ENCODE peak calls at places on chromosome 18, in nine cellular contexts. B, Y, F, P, Z, S, U, D and J are unnamed samples.

GRCh38 chr18:49865401-49865800 is 52.1 kb upstream of the ACAA2 start:
- DNase-seq in P (no peak), D (no peak), Y (peak), U (no peak), Z (no peak), B (peak), F (peak), S (no peak), J (no peak)

GRCh38 chr18:26911840-26912239 is 46.3 kb upstream of the AQP4 start:
- DNase-seq in Z (no peak), F (no peak), P (no peak), Y (no peak), B (no peak), U (no peak), S (no peak), D (no peak), J (no peak)

GRCh38 chr18:58813090-58813489 is 51.6 kb upstream of the ZNF532 start:
- DNase-seq in B (no peak), U (no peak), P (no peak), D (no peak), Z (no peak), Y (no peak), F (no peak), S (no peak), J (no peak)

GRCh38 chr18:36572135-36572856 is 256.5 kb downstream of the TPGS2 start:
- DNase-seq in Y (peak), S (no peak), Z (peak), U (peak), D (no peak), F (peak), P (peak), B (peak), J (peak)

GRCh38 chr18:78893396-78894305 is 86.0 kb upstream of the SALL3 start:
- DNase-seq in Z (no peak), F (no peak), D (no peak), U (no peak), B (no peak), Y (no peak), P (no peak), S (no peak), J (no peak)

GRCh38 chr18:77705301-77705700 is 455.7 kb downstream of the GALR1 start:
- DNase-seq in U (no peak), Y (no peak), Z (no peak), D (no peak), P (no peak), F (no peak), B (no peak), S (no peak), J (no peak)

GRCh38 chr18:49486617-49486958 is 446 bp downstream of the C18orf32 start:
- DNase-seq in D (no peak), B (no peak), Y (no peak), Z (no peak), F (no peak), U (no peak), S (no peak), P (no peak), J (no peak)

GRCh38 chr18:66607632-66608031 is 3.7 kb upstream of the CDH19 start:
- DNase-seq in D (no peak), U (no peak), B (no peak), P (no peak), F (no peak), Y (no peak), S (no peak), Z (no peak), J (no peak)

GRCh38 chr18:34787931-34788532 is 77.9 kb downstream of the DTNA start:
- DNase-seq in P (peak), D (peak), Y (peak), B (peak), Z (peak), F (peak), U (peak), S (no peak), J (no peak)

GRCh38 chr18:41069166-41069565 is 885.9 kb upstream of the PIK3C3 start:
- DNase-seq in F (no peak), S (no peak), P (no peak), D (no peak), Z (no peak), B (no peak), Y (no peak), U (no peak), J (no peak)

GRCh38 chr18:79750980-79751571 is 46.7 kb upstream of the KCNG2 start:
- DNase-seq in P (no peak), D (no peak), F (peak), S (no peak), B (peak), Y (no peak), U (no peak), Z (no peak), J (no peak)

GRCh38 chr18:69518989-69519388 is 118.3 kb downstream of the DOK6 start:
- DNase-seq in B (no peak), F (no peak), U (no peak), D (no peak), Y (no peak), P (no peak), S (no peak), Z (peak), J (no peak)

GRCh38 chr18:80229766-80230745 is 17.3 kb downstream of the PARD6G start:
- DNase-seq in Y (no peak), S (no peak), P (no peak), B (no peak), D (no peak), Z (no peak), F (no peak), U (no peak), J (no peak)

GRCh38 chr18:8779251-8779650 is 73.9 kb downstream of the MTCL1 start:
- DNase-seq in B (peak), D (no peak), Y (peak), P (no peak), U (no peak), F (no peak), Z (no peak), S (no peak), J (no peak)

GRCh38 chr18:55586841-55587240 is 1.2 kb downstream of the TCF4 start:
- DNase-seq in Y (no peak), D (no peak), U (no peak), B (no peak), S (no peak), Z (peak), P (no peak), F (no peak), J (no peak)

GRCh38 chr18:64245461-64245860 is 96.6 kb upstream of the LINC00305 start:
- DNase-seq in S (no peak), U (no peak), D (peak), Z (no peak), Y (no peak), F (no peak), B (no peak), P (no peak), J (no peak)

GRCh38 chr18:59616501-59616900 is 80.7 kb downstream of the CCBE1 start:
- DNase-seq in F (no peak), B (no peak), U (no peak), P (no peak), D (no peak), S (no peak), Y (no peak), Z (no peak), J (no peak)

GRCh38 chr18:46299465-46300004 is 195.3 kb downstream of the HAUS1 start:
- DNase-seq in Y (no peak), Z (no peak), U (no peak), F (no peak), B (no peak), S (no peak), D (no peak), P (no peak), J (no peak)

GRCh38 chr18:52242711-52243110 is 97.3 kb upstream of the DCC start:
- DNase-seq in F (no peak), U (no peak), B (no peak), P (no peak), Y (no peak), D (no peak), S (no peak), Z (no peak), J (no peak)

GRCh38 chr18:68316636-68317035 is 398.3 kb downstream of the TMX3 start:
- DNase-seq in B (no peak), Y (no peak), U (no peak), P (no peak), S (no peak), F (no peak), Z (peak), D (no peak), J (no peak)

GRCh38 chr18:36628435-36629094 is 200.2 kb downstream of the TPGS2 start:
- DNase-seq in U (no peak), S (no peak), Y (no peak), P (no peak), Z (peak), B (no peak), D (no peak), F (no peak), J (no peak)

GRCh38 chr18:38368886-38369285 is 803.3 kb upstream of the CELF4 start:
- DNase-seq in Z (no peak), F (no peak), Y (no peak), P (no peak), D (no peak), U (no peak), B (no peak), S (no peak), J (no peak)

GRCh38 chr18:59957957-59958356 is 58.2 kb downstream of the PMAIP1 start:
- DNase-seq in D (peak), U (no peak), Y (peak), S (no peak), Z (peak), F (peak), P (peak), B (peak), J (peak)

GRCh38 chr18:7590800-7591560 is 23.9 kb downstream of the PTPRM start:
- DNase-seq in U (no peak), P (no peak), F (no peak), D (no peak), S (no peak), Z (peak), Y (no peak), B (no peak), J (no peak)

GRCh38 chr18:46624127-46624526 is 32.9 kb downstream of the LOXHD1 start:
- DNase-seq in P (no peak), B (no peak), F (no peak), D (no peak), U (no peak), Y (no peak), Z (no peak), S (no peak), J (no peak)

GRCh38 chr18:64103979-64104378 is 44.9 kb downstream of the LINC00305 start:
- DNase-seq in D (no peak), S (no peak), F (no peak), Z (no peak), Y (no peak), U (no peak), P (no peak), B (no peak), J (no peak)

GRCh38 chr18:9242987-9243386 is 91.6 kb upstream of the TWSG1 start:
- DNase-seq in S (no peak), F (no peak), U (no peak), D (no peak), Z (no peak), B (no peak), Y (no peak), P (no peak), J (no peak)

GRCh38 chr18:31497711-31498449 is at the start of gene DSG2:
- DNase-seq in Z (no peak), U (no peak), S (peak), P (no peak), Y (peak), F (peak), B (peak), D (peak), J (peak)
- TF ChIP-seq POLR2A in Z (no peak), U (peak), S (no peak), P (peak), Y (no peak), F (peak), B (peak), D (no peak), J (peak)

GRCh38 chr18:44556296-44556695 is 124.4 kb upstream of the SETBP1 start:
- DNase-seq in B (no peak), Y (no peak), S (no peak), U (no peak), Z (no peak), D (no peak), P (no peak), F (no peak), J (no peak)
- H3K4me3 ChIP-seq in B (no peak), Y (no peak), S (no peak), U (no peak), Z (no peak), D (no peak), P (no peak), F (no peak), J (no peak)

DNA sequence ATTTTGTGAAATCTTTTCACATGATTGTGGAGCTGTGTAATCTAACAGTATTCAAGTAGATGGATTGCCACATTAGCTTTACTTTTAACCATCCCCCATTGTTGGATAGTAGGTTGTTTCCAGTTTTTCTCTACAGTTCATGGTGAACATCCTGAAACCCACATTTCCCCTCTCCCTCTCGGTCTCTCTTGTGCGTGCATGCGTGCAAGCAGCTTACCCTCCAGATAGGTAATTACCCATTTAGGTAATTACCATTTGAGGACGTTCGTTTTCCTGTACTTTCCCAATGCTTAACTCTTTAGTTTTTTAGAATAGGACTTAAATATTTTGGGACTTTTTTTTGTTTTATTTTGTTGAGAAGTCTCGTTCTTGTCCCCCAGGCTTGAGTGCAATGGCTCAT is 12.5 kb downstream of the ZNF407 start:
- DNase-seq in D (no peak), B (no peak), U (peak), Z (no peak), P (no peak), F (no peak), Y (no peak), S (no peak), J (no peak)
- H3K27ac ChIP-seq in D (no peak), B (no peak), U (no peak), Z (no peak), P (no peak), F (no peak), Y (no peak), S (no peak), J (no peak)

GRCh38 chr18:28088477-28088876 is 88.5 kb downstream of the CDH2 start:
- DNase-seq in S (no peak), B (no peak), P (no peak), U (no peak), F (no peak), D (no peak), Z (no peak), Y (no peak), J (no peak)
- TF ChIP-seq POLR2A in S (no peak), B (no peak), P (no peak), U (no peak), F (no peak), D (no peak), Z (no peak), Y (no peak), J (no peak)

GRCh38 chr18:31774960-31775359 is 14.3 kb upstream of the SLC25A52 start:
- DNase-seq in P (no peak), U (no peak), Z (no peak), D (no peak), F (no peak), S (no peak), B (no peak), Y (no peak), J (no peak)
- H3K4me3 ChIP-seq in P (no peak), U (no peak), Z (no peak), D (no peak), F (no peak), S (no peak), B (no peak), Y (no peak), J (no peak)

DNA sequence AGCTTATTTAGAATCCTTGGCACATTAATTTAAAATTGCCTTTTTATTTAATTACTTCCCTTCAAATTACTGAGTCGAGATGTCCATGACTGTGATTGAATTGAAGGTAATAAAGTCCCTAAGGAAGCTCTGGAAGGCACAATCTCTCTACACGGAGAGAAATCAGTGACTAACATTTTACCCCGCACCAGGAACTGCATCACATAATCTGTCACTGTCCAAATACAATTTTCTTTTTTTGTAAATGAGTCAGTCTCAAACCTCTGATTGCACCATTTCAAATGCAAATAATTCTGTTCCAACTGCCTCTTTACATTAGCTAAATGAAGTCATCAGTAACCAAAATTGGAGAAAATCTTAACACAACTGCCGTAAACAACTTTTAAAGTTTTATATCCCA is 311.9 kb downstream of the CCDC178 start:
- DNase-seq in P (no peak), Z (no peak), Y (no peak), S (no peak), D (no peak), U (no peak), F (no peak), B (no peak), J (no peak)
- H3K27ac ChIP-seq in P (no peak), Z (no peak), Y (no peak), S (no peak), D (no peak), U (no peak), F (no peak), B (no peak), J (no peak)

GRCh38 chr18:76493213-76494107 is 1.6 kb downstream of the ZNF516 start:
- DNase-seq in B (no peak), P (no peak), S (no peak), F (no peak), D (no peak), Y (no peak), Z (peak), U (no peak), J (no peak)
- TF ChIP-seq POLR2A in B (no peak), P (no peak), S (no peak), F (no peak), D (no peak), Y (no peak), Z (no peak), U (no peak), J (peak)

GRCh38 chr18:54359233-54359632 is 1.5 kb downstream of the C18orf54 start:
- DNase-seq in P (no peak), F (no peak), Y (no peak), S (no peak), Z (peak), B (no peak), D (no peak), U (no peak), J (no peak)
- H3K4me3 ChIP-seq in P (peak), F (no peak), Y (no peak), S (no peak), Z (peak), B (no peak), D (peak), U (peak), J (no peak)

GRCh38 chr18:2971741-2972552 is 41.0 kb downstream of the LPIN2 start:
- DNase-seq in P (no peak), Y (peak), S (no peak), F (peak), B (peak), U (peak), Z (no peak), D (peak), J (peak)
- H3K27ac ChIP-seq in P (no peak), Y (peak), S (peak), F (peak), B (peak), U (peak), Z (no peak), D (peak), J (peak)